ENCODE peak calls at places on chromosome 11, in four cellular contexts. X is GM12878, V is HepG2, B is K562. J is an unnamed sample.

GRCh38 chr11:61833926-61834277 is 5.8 kb downstream of the FADS2 start:
- DNase-seq in X (no peak), V (no peak), B (peak; percentile 14), J (no peak)

GRCh38 chr11:73294604-73295003 is 13.5 kb upstream of the ARHGEF17 start:
- DNase-seq in X (no peak), V (no peak), B (no peak), J (no peak)

GRCh38 chr11:45319077-45319476 is 32.9 kb upstream of the SYT13 start:
- DNase-seq in X (no peak), V (no peak), B (no peak), J (no peak)

GRCh38 chr11:10211470-10211869 is 82.5 kb downstream of the SBF2 start:
- DNase-seq in X (no peak), V (no peak), B (no peak), J (no peak)

GRCh38 chr11:117930668-117931330 is 1.6 kb upstream of the TMPRSS13 start:
- DNase-seq in X (no peak), V (no peak), B (no peak), J (no peak)

GRCh38 chr11:56152333-56152732 is 7.8 kb downstream of the OR8K5 start:
- DNase-seq in X (no peak), V (no peak), B (no peak), J (no peak)

GRCh38 chr11:11780843-11781242 is 60.9 kb upstream of the USP47 start:
- DNase-seq in X (no peak), V (no peak), B (no peak), J (no peak)

GRCh38 chr11:46461461-46461927 is 69.9 kb upstream of the CHRM4 start:
- DNase-seq in X (no peak), V (peak; percentile 74), B (no peak), J (no peak)

GRCh38 chr11:41309111-41309522 is 150.3 kb downstream of the LRRC4C start:
- DNase-seq in X (peak; percentile 60), V (no peak), B (no peak), J (peak; percentile 4)

GRCh38 chr11:32829157-32829679 is 509 bp upstream of the PRRG4 start:
- DNase-seq in X (no peak), V (no peak), B (no peak), J (no peak)

GRCh38 chr11:5383576-5383975 is at the start of gene OR51M1:
- DNase-seq in X (no peak), V (no peak), B (no peak), J (no peak)

GRCh38 chr11:97937501-97937900 is 1083.2 kb upstream of the CNTN5 start:
- DNase-seq in X (no peak), V (no peak), B (no peak), J (no peak)

GRCh38 chr11:132960273-132960672 is 572.0 kb downstream of the OPCML start:
- DNase-seq in X (no peak), V (no peak), B (no peak), J (no peak)

GRCh38 chr11:14773755-14774154 is 118.3 kb downstream of the CYP2R1 start:
- DNase-seq in X (no peak), V (no peak), B (no peak), J (no peak)

GRCh38 chr11:102664001-102664752 is 39.0 kb upstream of the MMP20 start:
- DNase-seq in X (no peak), V (peak; percentile 7), B (peak; percentile 11), J (no peak)

GRCh38 chr11:47593934-47594855 is at the start of gene C1QTNF4:
- DNase-seq in X (no peak), V (no peak), B (no peak), J (peak; percentile 86)

GRCh38 chr11:130653838-130654601 is 205.6 kb downstream of the ADAMTS15 start:
- DNase-seq in X (no peak), V (no peak), B (no peak), J (no peak)

GRCh38 chr11:79973701-79974626 is 533.1 kb upstream of the TENM4 start:
- DNase-seq in X (no peak), V (no peak), B (no peak), J (no peak)

GRCh38 chr11:16840951-16841350 is 102.5 kb downstream of the C11orf58 start:
- DNase-seq in X (no peak), V (no peak), B (no peak), J (no peak)

GRCh38 chr11:16841481-16841880 is 103.0 kb downstream of the C11orf58 start:
- DNase-seq in X (no peak), V (no peak), B (no peak), J (no peak)

GRCh38 chr11:16841984-16842383 is 103.5 kb downstream of the C11orf58 start:
- DNase-seq in X (no peak), V (no peak), B (no peak), J (no peak)

GRCh38 chr11:16844268-16844667 is 105.8 kb downstream of the C11orf58 start:
- DNase-seq in X (no peak), V (no peak), B (no peak), J (no peak)

DNA sequence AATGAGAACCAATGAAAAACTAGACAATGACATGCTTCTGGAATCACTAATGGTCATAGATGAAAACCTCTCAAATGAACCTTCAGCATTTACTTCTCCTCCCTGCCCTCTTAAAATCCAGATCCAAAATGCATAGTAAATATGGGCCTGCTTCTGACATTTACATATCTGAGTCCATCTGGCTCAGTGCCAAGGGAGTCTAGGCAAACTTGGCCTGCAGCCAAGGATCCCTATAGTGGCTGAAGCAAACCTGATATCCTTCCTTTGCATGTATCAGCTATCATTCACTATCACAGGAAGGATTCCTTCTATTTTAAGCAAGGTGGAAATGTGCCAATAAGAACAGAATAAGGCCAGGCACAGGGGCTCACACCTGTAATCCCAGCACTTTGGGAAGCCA is 104.9 kb downstream of the C11orf58 start:
- DNase-seq in X (no peak), V (peak; percentile 12), B (no peak), J (peak; percentile 44)
- TF ChIP-seq RAD21 in X (no peak), V (no peak), B (no peak), J (no peak)

DNA sequence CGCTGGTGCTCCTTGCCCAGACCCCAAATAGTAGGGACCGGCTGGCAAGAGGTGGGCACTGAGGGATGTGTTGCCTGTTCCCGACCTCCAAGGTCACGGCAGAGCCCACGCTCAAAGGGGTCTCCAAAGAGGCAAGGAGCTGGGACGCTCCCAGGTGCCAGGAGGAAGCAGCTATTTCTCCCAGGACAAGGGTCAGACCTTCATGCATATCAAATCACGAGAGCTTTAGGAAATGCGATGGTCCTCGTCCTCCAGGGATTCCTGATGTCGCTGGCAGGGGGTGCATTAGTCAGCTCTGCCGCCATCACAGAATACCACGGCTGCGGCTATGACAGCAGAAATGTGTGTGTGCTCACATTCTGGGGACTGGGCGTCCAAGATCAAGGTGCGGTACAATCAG is 81.8 kb downstream of the SHANK2 start:
- DNase-seq in X (no peak), V (no peak), B (no peak), J (no peak)
- TF ChIP-seq NFIC in X (no peak), V (no peak), B (no peak), J (no peak)

GRCh38 chr11:6497069-6497839 is at the start of gene DNHD1:
- DNase-seq in X (no peak), V (no peak), B (no peak), J (no peak)
- TF ChIP-seq RAD21 in X (no peak), V (no peak), B (no peak), J (no peak)

GRCh38 chr11:123145220-123145619 is 49.8 kb downstream of the CLMP start:
- DNase-seq in X (no peak), V (peak; percentile 67), B (no peak), J (peak; percentile 66)
- TF ChIP-seq NFIC in X (no peak), V (no peak), B (no peak), J (peak; percentile 87)

GRCh38 chr11:12801976-12802375 is 127.8 kb downstream of the TEAD1 start:
- DNase-seq in X (no peak), V (no peak), B (no peak), J (no peak)

GRCh38 chr11:12797996-12798395 is 123.8 kb downstream of the TEAD1 start:
- DNase-seq in X (no peak), V (no peak), B (no peak), J (no peak)

GRCh38 chr11:12800032-12800671 is 125.9 kb downstream of the TEAD1 start:
- DNase-seq in X (no peak), V (peak; percentile 86), B (peak; percentile 51), J (peak; percentile 46)

GRCh38 chr11:12799373-12799835 is 125.2 kb downstream of the TEAD1 start:
- DNase-seq in X (no peak), V (no peak), B (no peak), J (no peak)

GRCh38 chr11:12798609-12799011 is 124.4 kb downstream of the TEAD1 start:
- DNase-seq in X (no peak), V (no peak), B (no peak), J (no peak)
- TF ChIP-seq RAD21 in X (no peak), V (no peak), B (no peak), J (no peak)

GRCh38 chr11:68936358-68936636 is 32.6 kb downstream of the IGHMBP2 start:
- DNase-seq in X (no peak), V (no peak), B (no peak), J (no peak)
- TF ChIP-seq NFIC in X (no peak), V (no peak), B (no peak), J (no peak)